ENCODE peak calls at places on chromosomes 12 and 14, in four cellular contexts. A, Q, T and G are unnamed samples.

GRCh38 chr12:125538800-125539199 is 473.6 kb downstream of the AACS start:
- DNase-seq in A (no peak), Q (no peak), T (no peak), G (no peak)

GRCh38 chr14:73188501-73188903 is 48.8 kb upstream of the PAPLN start:
- DNase-seq in A (no peak), Q (no peak), T (peak; percentile 69), G (no peak)

GRCh38 chr14:56304456-56304855 is 186.2 kb downstream of the PELI2 start:
- DNase-seq in A (no peak), Q (no peak), T (no peak), G (no peak)

GRCh38 chr12:25249951-25250738 is 584 bp downstream of the KRAS start:
- DNase-seq in A (no peak), Q (peak; percentile 63), T (peak; percentile 55), G (no peak)

GRCh38 chr12:47504775-47505446 is 200.9 kb downstream of the RPAP3 start:
- DNase-seq in A (no peak), Q (no peak), T (peak; percentile 88), G (no peak)

GRCh38 chr12:40768125-40768864 is 76.1 kb downstream of the CNTN1 start:
- DNase-seq in A (no peak), Q (no peak), T (no peak), G (no peak)

GRCh38 chr12:47360771-47361388 is 281.1 kb upstream of the AMIGO2 start:
- DNase-seq in A (no peak), Q (no peak), T (no peak), G (no peak)

GRCh38 chr14:56172571-56172971 is 54.4 kb downstream of the PELI2 start:
- DNase-seq in A (no peak), Q (no peak), T (peak; percentile 80), G (no peak)

GRCh38 chr14:31880935-31881334 is 196.2 kb upstream of the ARHGAP5 start:
- DNase-seq in A (peak; percentile 12), Q (no peak), T (peak; percentile 96), G (no peak)

GRCh38 chr12:67457799-67458680 is 188.9 kb downstream of the CAND1 start:
- DNase-seq in A (no peak), Q (no peak), T (peak; percentile 80), G (no peak)

GRCh38 chr12:124148481-124148880 is 146.4 kb upstream of the RFLNA start:
- DNase-seq in A (no peak), Q (no peak), T (no peak), G (no peak)

GRCh38 chr14:82528011-82528410 is 994.4 kb upstream of the SEL1L start:
- DNase-seq in A (no peak), Q (no peak), T (no peak), G (no peak)

GRCh38 chr14:52954346-52955214 is 3.7 kb upstream of the FERMT2 start:
- DNase-seq in A (no peak), Q (no peak), T (no peak), G (no peak)

GRCh38 chr14:93319494-93319893 is 13.3 kb downstream of the BTBD7 start:
- DNase-seq in A (no peak), Q (no peak), T (no peak), G (no peak)

GRCh38 chr12:27025116-27025515 is 2.8 kb downstream of the MED21 start:
- DNase-seq in A (no peak), Q (no peak), T (peak; percentile 64), G (no peak)

GRCh38 chr12:32970465-32971110 is 74.0 kb upstream of the PKP2 start:
- DNase-seq in A (no peak), Q (no peak), T (no peak), G (no peak)

GRCh38 chr14:54383811-54384210 is 13.0 kb upstream of the CDKN3 start:
- DNase-seq in A (no peak), Q (no peak), T (no peak), G (no peak)

GRCh38 chr12:22530-23201 is 43.9 kb upstream of the IQSEC3 start:
- DNase-seq in A (no peak), Q (peak; percentile 45), T (no peak), G (no peak)

GRCh38 chr12:124099661-124100060 is 126.6 kb downstream of the ZNF664 start:
- DNase-seq in A (no peak), Q (no peak), T (no peak), G (no peak)

GRCh38 chr14:99012703-99013102 is 259.3 kb downstream of the BCL11B start:
- DNase-seq in A (no peak), Q (no peak), T (no peak), G (no peak)

GRCh38 chr12:62698701-62699101 is 232.1 kb downstream of the MON2 start:
- DNase-seq in A (no peak), Q (no peak), T (peak; percentile 74), G (no peak)

GRCh38 chr12:76030378-76031080 is 1.0 kb downstream of the PHLDA1 start:
- DNase-seq in A (no peak), Q (peak; percentile 63), T (peak; percentile 72), G (no peak)

GRCh38 chr12:45989277-45989856 is 1.0 kb downstream of the SCAF11 start:
- DNase-seq in A (peak; percentile 28), Q (no peak), T (peak; percentile 75), G (no peak)

DNA sequence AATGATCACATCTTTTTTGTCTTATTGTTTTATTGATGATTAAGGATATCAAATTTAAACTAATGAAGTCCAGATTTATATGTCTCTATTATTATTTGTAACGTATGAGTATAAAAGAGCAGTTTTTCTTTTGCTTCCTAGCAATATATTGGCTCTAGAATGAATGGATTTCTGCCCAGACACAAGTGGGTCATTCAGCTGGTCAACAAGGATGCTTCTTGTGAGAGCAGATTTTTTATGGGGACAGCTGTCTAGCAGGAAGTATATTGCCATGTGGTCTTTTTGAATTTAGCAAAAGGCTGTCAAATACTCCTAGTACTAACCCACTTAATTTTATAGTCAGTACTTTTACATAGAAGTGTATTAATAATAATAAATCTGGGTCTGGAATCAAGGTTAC is 1071.1 kb upstream of the FLRT2 start:
- DNase-seq in A (no peak), Q (no peak), T (no peak), G (no peak)
- H4K20me1 ChIP-seq in A (no peaks in the 10 kb centered on the region), Q (no peaks in the 10 kb centered on the region), T (no peaks in the 10 kb centered on the region), G (no peaks in the 10 kb centered on the region)

DNA sequence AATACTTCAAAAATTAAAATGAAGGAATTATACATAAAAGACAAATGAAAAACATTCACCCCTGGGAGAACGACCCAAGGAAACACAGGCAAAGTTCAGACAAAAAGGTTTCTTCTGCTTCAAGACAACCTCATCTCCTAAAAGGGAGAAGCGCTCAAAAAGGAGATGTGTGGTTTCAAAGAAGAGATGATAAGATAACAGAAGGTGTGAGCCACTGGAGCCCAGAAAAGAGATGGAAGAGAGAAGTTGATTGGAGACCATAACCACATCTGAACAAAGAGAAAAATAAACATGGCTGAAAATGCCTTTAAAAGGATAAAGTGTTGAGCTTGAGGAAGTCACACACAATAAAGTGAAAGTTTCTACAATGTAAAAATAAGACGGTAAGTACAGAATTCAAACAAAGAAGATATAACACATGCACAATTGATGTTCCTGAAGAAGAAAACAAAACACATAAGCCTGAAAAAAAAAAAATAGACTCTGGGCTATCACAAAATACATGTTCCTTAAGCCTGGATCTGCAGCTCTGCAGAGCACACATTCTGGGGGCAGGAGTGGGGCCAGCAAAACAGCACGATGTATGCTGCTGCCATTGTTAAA is 51.6 kb upstream of the C14orf180 start:
- DNase-seq in A (no peak), Q (no peak), T (no peak), G (no peak)
- H3K9me3 ChIP-seq in A (no peaks in the 10 kb centered on the region), Q (peaks cover 3% of the 10 kb centered on the region), T (no peaks in the 10 kb centered on the region), G (peaks cover 5% of the 10 kb centered on the region)

GRCh38 chr14:23365353-23366162 is 586 bp upstream of the EFS start:
- DNase-seq in A (no peak), Q (peak; percentile 82), T (peak; percentile 46), G (no peak)

GRCh38 chr14:23364164-23364571 is 804 bp downstream of the EFS start:
- DNase-seq in A (no peak), Q (no peak), T (peak; percentile 71), G (no peak)

GRCh38 chr14:23364604-23365352 is at the start of gene EFS:
- DNase-seq in A (no peak), Q (peak; percentile 64), T (peak; percentile 73), G (no peak)

GRCh38 chr14:23370221-23370620 is 2.4 kb upstream of the IL25 start:
- DNase-seq in A (no peak), Q (no peak), T (peak; percentile 43), G (no peak)

DNA sequence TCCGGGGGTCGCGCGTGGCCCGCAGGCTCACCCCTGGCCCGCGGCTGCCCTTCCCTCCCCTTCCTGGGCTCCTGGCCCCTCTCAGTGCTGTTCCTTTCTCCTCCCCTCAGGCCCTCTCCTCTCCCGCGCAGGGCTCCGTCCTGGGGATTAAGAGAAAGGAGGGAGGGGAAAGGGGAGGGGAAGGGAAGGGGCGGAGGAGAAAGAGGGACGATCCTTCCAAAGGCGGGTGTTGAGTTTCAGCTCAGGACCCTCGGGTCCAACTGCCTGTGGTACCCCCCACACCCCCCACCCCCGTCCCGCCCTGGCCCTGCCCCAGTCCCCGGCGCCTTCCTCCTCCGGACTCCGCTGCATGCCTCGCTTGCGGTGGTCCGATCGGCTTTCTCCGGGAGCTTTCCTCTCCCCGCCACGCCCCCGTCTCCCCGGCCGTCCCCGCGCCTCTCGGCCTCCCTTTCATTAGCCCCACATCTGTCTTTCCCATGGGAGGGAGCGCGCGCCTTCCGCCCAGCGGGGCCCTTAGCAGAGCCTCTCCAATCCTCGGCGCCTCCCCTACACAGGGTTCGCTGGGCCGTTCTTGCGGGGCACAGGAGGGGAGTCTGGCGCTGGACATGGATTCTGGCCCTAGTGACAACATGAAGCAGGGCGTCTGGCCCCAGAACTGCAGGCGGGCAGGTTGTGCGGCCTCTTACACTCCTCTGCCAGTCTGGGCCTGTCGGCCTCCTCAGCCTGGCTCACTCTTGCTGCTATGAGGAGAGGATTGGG is 1.4 kb upstream of the EFS start:
- DNase-seq in A (no peak), Q (peak; percentile 92), T (peak; percentile 79), G (peak; percentile 42)
- H3K9ac ChIP-seq in A (no peak overlapping the region), Q (no peak overlapping the region), T (peak overlapping the region; percentile 95), G (peak overlapping the region; percentile 68)

GRCh38 chr14:103343164-103343879 is 9.3 kb downstream of the EIF5 start:
- DNase-seq in A (no peak), Q (no peak), T (no peak), G (no peak)

GRCh38 chr14:103346286-103346685 is 12.2 kb downstream of the EIF5 start:
- DNase-seq in A (no peak), Q (no peak), T (peak; percentile 33), G (no peak)

GRCh38 chr14:103347091-103347815 is 13.2 kb downstream of the EIF5 start:
- DNase-seq in A (no peak), Q (no peak), T (no peak), G (no peak)

GRCh38 chr14:103341250-103342129 is 7.5 kb downstream of the EIF5 start:
- DNase-seq in A (no peak), Q (no peak), T (no peak), G (no peak)

DNA sequence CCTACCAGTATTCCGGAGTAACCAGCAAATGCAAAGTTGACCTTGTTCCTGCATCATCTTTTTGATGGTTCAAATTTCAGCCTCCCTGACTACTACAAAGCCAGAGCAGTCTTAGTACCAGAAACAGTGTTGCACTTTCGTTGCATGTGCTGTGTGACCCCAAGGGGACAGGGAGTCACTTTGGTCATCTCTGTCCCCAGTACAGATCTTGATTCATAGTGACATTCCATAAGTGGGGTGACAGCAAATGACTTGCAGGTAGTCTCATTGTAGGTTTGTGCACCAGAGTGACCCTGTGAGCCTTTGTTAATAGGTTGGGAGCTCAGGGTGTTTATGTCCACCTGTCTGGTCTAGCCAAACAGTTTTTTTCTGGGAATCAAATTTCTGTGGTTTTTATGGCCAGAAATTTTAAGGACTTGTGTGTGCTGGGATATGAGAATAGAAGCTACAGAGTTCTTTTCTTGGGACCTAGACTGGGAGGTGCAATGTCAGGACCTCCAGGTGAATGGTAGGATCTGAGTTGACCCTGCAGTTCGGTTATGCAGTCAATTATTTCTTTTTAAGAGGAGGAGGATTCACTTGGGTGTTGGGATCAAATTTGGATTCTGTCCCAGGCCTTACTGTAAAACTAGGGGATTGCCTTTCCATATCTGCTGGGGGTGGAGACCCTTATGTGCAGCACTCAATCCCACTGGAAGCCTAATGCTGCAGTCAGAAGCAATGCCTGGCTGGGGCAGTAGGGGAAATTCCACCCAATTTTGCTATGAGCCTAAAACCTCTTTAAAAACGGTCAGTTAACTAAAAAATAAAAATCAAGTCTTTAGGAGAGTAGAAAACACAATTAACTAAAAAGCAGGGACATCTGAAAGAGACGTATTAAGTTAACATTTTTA is 10.1 kb downstream of the EIF5 start:
- DNase-seq in A (no peak), Q (no peak), T (no peak), G (no peak)
- H4K20me1 ChIP-seq in A (peaks cover 16% of the 10 kb centered on the region), Q (peaks cover 9% of the 10 kb centered on the region), T (peaks cover 4% of the 10 kb centered on the region), G (peaks cover 9% of the 10 kb centered on the region)